ENCODE peak calls at places on chromosomes 7 and 10, in nine cellular contexts. H, X, K, Z, O, E, F, G and S are unnamed samples.
A peak's percentile ranks its signal among the peaks of the same experiment; 100 is the strongest.

GRCh38 chr10:110765513-110766375 is 106.0 kb upstream of the PDCD4 start:
- DNase-seq in K (no peak), O (no peak), X (no peak), F (no peak), G (no peak), H (no peak), E (no peak), Z (no peak), S (no peak)

GRCh38 chr7:140262242-140262903 is 85.6 kb upstream of the KDM7A start:
- DNase-seq in O (no peak), F (no peak), G (no peak), Z (peak; percentile 29), H (no peak), E (no peak), X (no peak), K (peak; percentile 24), S (no peak)

GRCh38 chr7:107147464-107148214 is 21.2 kb upstream of the HBP1 start:
- DNase-seq in O (no peak), H (peak; percentile 69), G (no peak), K (peak; percentile 34), E (no peak), F (no peak), Z (no peak), X (no peak), S (no peak)

GRCh38 chr7:35334511-35334910 is 80.6 kb upstream of the TBX20 start:
- DNase-seq in E (no peak), Z (no peak), O (no peak), X (no peak), G (no peak), K (no peak), F (no peak), H (no peak), S (no peak)

GRCh38 chr10:1195828-1196227 is 139.6 kb downstream of the WDR37 start:
- DNase-seq in K (no peak), H (no peak), X (no peak), Z (peak; percentile 28), E (no peak), O (no peak), G (no peak), F (no peak), S (no peak)

GRCh38 chr10:44083719-44084400 is 301.0 kb downstream of the CXCL12 start:
- DNase-seq in Z (no peak), X (no peak), G (no peak), E (no peak), O (no peak), K (no peak), H (no peak), F (no peak), S (no peak)

GRCh38 chr7:28865494-28866257 is 92.5 kb downstream of the TRIL start:
- DNase-seq in H (no peak), O (no peak), X (no peak), E (no peak), K (no peak), G (no peak), F (no peak), Z (no peak), S (no peak)

GRCh38 chr10:87723500-87723899 is 63.8 kb downstream of the PAPSS2 start:
- DNase-seq in G (no peak), F (no peak), K (no peak), X (no peak), O (no peak), E (no peak), H (peak; percentile 57), Z (no peak), S (no peak)

GRCh38 chr7:142053988-142054387 is 57.5 kb upstream of the MGAM2 start:
- DNase-seq in E (no peak), H (no peak), F (no peak), K (no peak), Z (no peak), O (no peak), G (no peak), X (no peak), S (no peak)

GRCh38 chr7:117069379-117069778 is 116.1 kb downstream of the ST7 start:
- DNase-seq in F (no peak), H (no peak), G (no peak), K (no peak), O (no peak), E (no peak), Z (no peak), X (no peak), S (no peak)

DNA sequence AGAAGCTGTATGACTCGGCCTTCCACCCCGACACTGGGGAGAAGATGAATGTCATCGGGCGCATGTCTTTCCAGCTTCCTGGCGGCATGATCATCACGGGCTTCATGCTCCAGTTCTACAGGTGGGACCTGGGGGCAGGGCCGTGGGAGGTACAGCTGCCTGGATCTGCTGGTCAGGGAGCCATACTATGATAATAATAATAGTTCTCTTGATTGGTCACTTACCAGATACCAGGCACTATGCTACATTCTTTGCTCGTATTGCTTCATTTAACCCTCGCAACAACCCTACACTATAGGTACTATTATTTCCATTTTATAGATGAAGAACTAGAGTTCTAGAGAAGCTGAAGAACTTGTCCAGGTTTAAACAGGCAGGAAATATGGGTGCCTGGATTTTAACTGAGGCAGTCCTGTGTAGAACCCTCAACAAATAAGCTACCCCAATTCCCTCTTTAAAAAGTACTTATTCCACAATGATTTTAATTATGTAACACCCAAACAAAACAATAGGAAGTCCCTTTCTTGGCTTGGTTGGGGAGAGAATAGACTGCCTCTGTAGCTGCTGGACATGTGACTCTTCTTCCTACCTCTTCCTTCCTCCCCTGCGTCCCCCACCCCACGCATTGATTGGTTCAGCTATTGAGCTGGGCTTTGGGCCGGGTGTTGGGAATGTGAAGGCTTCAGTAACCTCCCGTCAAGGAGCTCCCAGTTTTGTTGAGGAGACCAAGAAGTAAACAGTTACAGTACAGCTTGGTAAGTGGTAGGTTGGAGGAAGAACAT is 12.8 kb downstream of the SFXN2 start:
- DNase-seq in K (no peak), O (no peak), X (no peak), Z (no peak), H (no peak), G (no peak), E (no peak), F (no peak), S (no peak)
- H3K4me3 ChIP-seq in K (no peak overlapping the region), O (no peak overlapping the region), X (no peak overlapping the region), Z (no peak overlapping the region), H (no peak overlapping the region), G (no peak overlapping the region), E (no peak overlapping the region), F (no peak overlapping the region), S (no peak overlapping the region)

GRCh38 chr10:13787015-13787421 is 200.3 kb downstream of the PRPF18 start:
- DNase-seq in X (no peak), H (peak; percentile 94), E (peak; percentile 52), Z (no peak), G (no peak), O (no peak), F (peak; percentile 66), K (peak; percentile 75), S (peak; percentile 76)
- H3K27ac ChIP-seq in X (no peak overlapping the region), H (peak overlapping the region; percentile 96), E (peak overlapping the region; percentile 23), Z (peak overlapping the region; percentile 30), G (no peak overlapping the region), O (no peak overlapping the region), F (peak overlapping the region; percentile 69), K (peak overlapping the region; percentile 82), S (peak overlapping the region; percentile 92)

GRCh38 chr10:35412900-35413491 is 76.7 kb downstream of the CCNY start:
- DNase-seq in K (no peak), Z (peak; percentile 11), O (no peak), X (no peak), G (no peak), F (peak; percentile 52), E (no peak), H (peak; percentile 31), S (no peak)
- H3K4me3 ChIP-seq in K (no peak overlapping the region), Z (no peak overlapping the region), O (no peak overlapping the region), X (no peak overlapping the region), G (no peak overlapping the region), F (no peak overlapping the region), E (no peak overlapping the region), H (no peak overlapping the region), S (no peak overlapping the region)

GRCh38 chr7:92716825-92717580 is 119.4 kb downstream of the CDK6 start:
- DNase-seq in K (no peak), E (no peak), F (no peak), O (no peak), Z (no peak), X (no peak), H (no peak), G (no peak), S (no peak)
- H3K27ac ChIP-seq in K (no peak overlapping the region), E (peak overlapping the region; percentile 73), F (peak overlapping the region; percentile 88), O (peak overlapping the region; percentile 80), Z (peak overlapping the region; percentile 88), X (no peak overlapping the region), H (peak overlapping the region; percentile 95), G (no peak overlapping the region), S (no peak overlapping the region)

GRCh38 chr7:152355474-152356057 is 80.2 kb downstream of the KMT2C start:
- DNase-seq in E (no peak), F (no peak), K (no peak), O (no peak), Z (no peak), X (no peak), G (no peak), H (no peak), S (no peak)

GRCh38 chr7:152351168-152351567 is 84.6 kb downstream of the KMT2C start:
- DNase-seq in H (no peak), O (no peak), E (no peak), F (no peak), Z (no peak), K (no peak), G (no peak), X (no peak), S (no peak)

GRCh38 chr7:152354061-152354460 is 81.7 kb downstream of the KMT2C start:
- DNase-seq in G (no peak), F (no peak), X (no peak), H (no peak), E (no peak), K (no peak), O (no peak), Z (no peak), S (no peak)
- H3K4me3 ChIP-seq in G (no peak overlapping the region), F (no peak overlapping the region), X (no peak overlapping the region), H (no peak overlapping the region), E (no peak overlapping the region), K (no peak overlapping the region), O (no peak overlapping the region), Z (no peak overlapping the region), S (no peak overlapping the region)

DNA sequence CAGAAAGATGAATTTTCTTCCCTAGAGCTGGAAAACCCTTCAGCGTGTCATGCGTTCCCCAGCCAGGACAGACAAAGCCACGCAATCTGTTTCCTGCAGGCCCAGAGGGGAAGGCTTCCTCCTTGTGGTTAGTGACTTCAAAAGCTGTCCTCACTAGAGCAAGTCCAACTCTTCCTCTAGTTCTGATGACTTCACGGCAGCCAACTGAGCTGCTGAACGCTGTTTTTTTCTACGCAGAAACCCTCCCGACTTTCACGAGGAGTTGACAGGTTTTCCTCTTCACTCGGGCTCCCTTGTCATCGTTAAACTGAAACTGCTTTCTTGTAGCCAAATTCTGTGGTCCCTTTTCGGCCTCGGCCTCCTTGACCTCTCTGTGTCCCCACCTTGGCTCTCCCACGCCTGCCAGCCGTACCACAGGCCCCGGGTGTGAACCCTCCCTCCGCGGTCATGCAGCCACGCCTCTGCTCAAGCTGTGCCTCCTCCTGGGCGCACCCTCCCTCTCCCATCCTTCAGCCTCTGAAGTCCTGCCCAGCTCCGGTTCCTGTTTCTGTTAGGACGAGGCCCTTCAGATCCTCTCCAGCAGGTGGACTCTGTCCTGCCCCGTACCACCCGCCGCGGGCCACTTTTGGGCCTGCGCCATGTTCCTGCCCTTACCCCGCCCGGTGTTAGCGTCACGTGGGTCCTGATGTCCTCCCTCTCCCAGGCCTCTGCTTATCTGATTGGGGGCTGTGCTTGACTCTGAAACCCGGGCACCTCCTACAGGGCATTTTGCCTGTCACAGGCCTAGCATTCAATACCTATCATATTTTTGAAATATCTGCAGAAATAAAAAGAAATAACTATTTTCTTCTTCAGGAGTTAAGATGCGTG is 39.3 kb downstream of the CUX1 start:
- DNase-seq in O (peak; percentile 84), K (peak; percentile 73), G (no peak), E (peak; percentile 92), F (peak; percentile 79), H (peak; percentile 86), Z (peak; percentile 94), X (peak; percentile 95), S (peak; percentile 69)
- H3K27ac ChIP-seq in O (peak overlapping the region; percentile 92), K (peak overlapping the region; percentile 62), G (no peak overlapping the region), E (peak overlapping the region; percentile 79), F (peak overlapping the region; percentile 26), H (peak overlapping the region; percentile 62), Z (peak overlapping the region; percentile 88), X (peak overlapping the region; percentile 55), S (peak overlapping the region; percentile 64)